ENCODE peak calls at places on chromosomes 3 and 15, in eight cellular contexts. K is HepG2, S is breast epithelium, J is IMR-90, N is thyroid gland, O is A549, R is body of pancreas, P is uterus. D is an unnamed sample.

GRCh38 chr3:191563722-191564121 is 102.8 kb downstream of the PYDC2 start:
- DNase-seq in K (no peak), S (no peak), J (no peak), N (no peak), O (no peak), R (no peak), P (no peak), D (no peak)

GRCh38 chr3:109831403-109831802 is 494.1 kb upstream of the DPPA4 start:
- DNase-seq in K (no peak), S (no peak), J (no peak), N (no peak), O (no peak), R (no peak), P (no peak), D (no peak)

GRCh38 chr3:12352253-12352652 is 63.4 kb downstream of the PPARG start:
- DNase-seq in K (no peak), S (no peak), J (no peak), N (no peak), O (no peak), R (no peak), P (no peak), D (no peak)

GRCh38 chr3:37996785-37997301 is 6.3 kb downstream of the VILL start:
- DNase-seq in K (peak), S (peak), J (peak), N (peak), O (peak), R (peak), P (peak), D (peak)

GRCh38 chr3:107392549-107393165 is 15.4 kb downstream of the CCDC54 start:
- DNase-seq in K (no peak), S (no peak), J (peak), N (no peak), O (no peak), R (no peak), P (no peak), D (no peak)

GRCh38 chr15:71238926-71239325 is 123.7 kb downstream of the THSD4 start:
- DNase-seq in K (no peak), S (no peak), J (peak), N (no peak), O (no peak), R (no peak), P (no peak), D (no peak)

GRCh38 chr3:159458010-159458409 is 530.6 kb upstream of the IL12A start:
- DNase-seq in K (no peak), S (no peak), J (peak), N (no peak), O (no peak), R (no peak), P (no peak), D (no peak)

GRCh38 chr15:63930034-63930433 is 96.3 kb upstream of the HERC1 start:
- DNase-seq in K (no peak), S (no peak), J (no peak), N (no peak), O (no peak), R (no peak), P (no peak), D (no peak)

GRCh38 chr15:39095218-39095879 is 485.5 kb upstream of the THBS1 start:
- DNase-seq in K (no peak), S (no peak), J (no peak), N (no peak), O (no peak), R (no peak), P (no peak), D (no peak)

GRCh38 chr15:65184305-65184943 is 718 bp downstream of the CLPX start:
- DNase-seq in K (peak), S (peak), J (peak), N (peak), O (peak), R (peak), P (peak), D (peak)

GRCh38 chr3:165206454-165207266 is 10.5 kb upstream of the SLITRK3 start:
- DNase-seq in K (peak), S (peak), J (peak), N (peak), O (peak), R (peak), P (peak), D (peak)

GRCh38 chr15:76153241-76154197 is 93.7 kb downstream of the TMEM266 start:
- DNase-seq in K (no peak), S (no peak), J (no peak), N (no peak), O (no peak), R (peak), P (no peak), D (no peak)

GRCh38 chr15:49622561-49622960 is 1.7 kb downstream of the DTWD1 start:
- DNase-seq in K (no peak), S (no peak), J (no peak), N (no peak), O (no peak), R (no peak), P (no peak), D (no peak)

GRCh38 chr3:105040026-105040622 is 326.6 kb upstream of the ALCAM start:
- DNase-seq in K (no peak), S (no peak), J (peak), N (no peak), O (no peak), R (no peak), P (no peak), D (no peak)

GRCh38 chr3:169448501-169448900 is 215.0 kb downstream of the MECOM start:
- DNase-seq in K (no peak), S (no peak), J (peak), N (no peak), O (no peak), R (no peak), P (no peak), D (no peak)

GRCh38 chr15:96428742-96429141 is 98.2 kb downstream of the NR2F2 start:
- DNase-seq in K (no peak), S (no peak), J (peak), N (no peak), O (no peak), R (no peak), P (peak), D (no peak)

GRCh38 chr15:64923546-64923945 is 11.8 kb downstream of the ANKDD1A start:
- DNase-seq in K (no peak), S (no peak), J (no peak), N (no peak), O (no peak), R (no peak), P (no peak), D (no peak)

GRCh38 chr3:170639003-170639402 is 53.1 kb upstream of the SLC7A14 start:
- DNase-seq in K (no peak), S (no peak), J (no peak), N (no peak), O (no peak), R (no peak), P (no peak), D (peak)

GRCh38 chr15:65423977-65424679 is 1.4 kb upstream of the IGDCC4 start:
- DNase-seq in K (no peak), S (no peak), J (peak), N (no peak), O (no peak), R (no peak), P (no peak), D (peak)

GRCh38 chr3:120355486-120355885 is 6.3 kb upstream of the LRRC58 start:
- DNase-seq in K (no peak), S (no peak), J (no peak), N (no peak), O (no peak), R (no peak), P (no peak), D (no peak)

GRCh38 chr3:166284994-166285393 is 447.8 kb upstream of the BCHE start:
- DNase-seq in K (no peak), S (no peak), J (peak), N (no peak), O (no peak), R (no peak), P (no peak), D (no peak)

GRCh38 chr15:38514601-38515000 is 50.0 kb downstream of the RASGRP1 start:
- DNase-seq in K (no peak), S (no peak), J (no peak), N (no peak), O (no peak), R (no peak), P (no peak), D (no peak)

GRCh38 chr3:63724987-63725386 is 72.5 kb downstream of the SNTN start:
- DNase-seq in K (no peak), S (no peak), J (peak), N (no peak), O (peak), R (peak), P (no peak), D (no peak)

GRCh38 chr3:46472736-46473135 is 8.0 kb upstream of the LTF start:
- DNase-seq in K (no peak), S (peak), J (no peak), N (no peak), O (no peak), R (no peak), P (no peak), D (no peak)

GRCh38 chr3:151792411-151792810 is 21.5 kb upstream of the AADAC start:
- DNase-seq in K (no peak), S (no peak), J (no peak), N (no peak), O (peak), R (no peak), P (no peak), D (no peak)

GRCh38 chr3:137764001-137764433 is at the start of gene SOX14:
- DNase-seq in K (peak), S (peak), J (no peak), N (no peak), O (no peak), R (peak), P (no peak), D (no peak)

GRCh38 chr3:194125474-194125873 is 10.5 kb upstream of the HES1 start:
- DNase-seq in K (no peak), S (no peak), J (no peak), N (no peak), O (no peak), R (no peak), P (no peak), D (no peak)

GRCh38 chr3:177201707-177202397 is 4.6 kb upstream of the TBL1XR1 start:
- DNase-seq in K (no peak), S (no peak), J (peak), N (no peak), O (no peak), R (no peak), P (no peak), D (no peak)

GRCh38 chr3:111608378-111608777 is 13.2 kb upstream of the ZBED2 start:
- DNase-seq in K (no peak), S (no peak), J (no peak), N (no peak), O (no peak), R (no peak), P (no peak), D (no peak)

GRCh38 chr3:52124766-52125165 is 29.5 kb downstream of the POC1A start:
- DNase-seq in K (no peak), S (no peak), J (no peak), N (no peak), O (no peak), R (no peak), P (no peak), D (no peak)

GRCh38 chr3:29683306-29683993 is 402.6 kb downstream of the RBMS3 start:
- DNase-seq in K (no peak), S (no peak), J (peak), N (no peak), O (peak), R (no peak), P (no peak), D (peak)

GRCh38 chr3:161559177-161559998 is 62.8 kb downstream of the OTOL1 start:
- DNase-seq in K (peak), S (no peak), J (peak), N (peak), O (peak), R (no peak), P (no peak), D (peak)

GRCh38 chr15:75149911-75150709 is 51.6 kb upstream of the C15orf39 start:
- DNase-seq in K (no peak), S (no peak), J (peak), N (no peak), O (no peak), R (no peak), P (no peak), D (peak)

GRCh38 chr15:75145027-75145841 is 56.4 kb upstream of the C15orf39 start:
- DNase-seq in K (peak), S (no peak), J (no peak), N (no peak), O (peak), R (no peak), P (no peak), D (peak)

GRCh38 chr15:75151214-75152128 is 50.2 kb upstream of the C15orf39 start:
- DNase-seq in K (no peak), S (no peak), J (no peak), N (no peak), O (no peak), R (no peak), P (no peak), D (peak)

GRCh38 chr15:75152382-75153079 is 49.2 kb upstream of the C15orf39 start:
- DNase-seq in K (no peak), S (no peak), J (no peak), N (no peak), O (no peak), R (no peak), P (no peak), D (no peak)

GRCh38 chr15:75148293-75148692 is 53.4 kb upstream of the C15orf39 start:
- DNase-seq in K (no peak), S (no peak), J (no peak), N (no peak), O (no peak), R (no peak), P (no peak), D (peak)
- TF ChIP-seq POLR2A in K (no peak), S (no peak), J (no peak), N (no peak), O (no peak), R (no peak), P (no peak), D (no peak)

GRCh38 chr3:48898383-48899234 is at the start of gene SLC25A20:
- DNase-seq in K (peak), S (peak), J (peak), N (peak), O (peak), R (peak), P (peak), D (peak)
- TF ChIP-seq POLR2A in K (no peak), S (no peak), J (no peak), N (peak), O (no peak), R (peak), P (peak), D (peak)

DNA sequence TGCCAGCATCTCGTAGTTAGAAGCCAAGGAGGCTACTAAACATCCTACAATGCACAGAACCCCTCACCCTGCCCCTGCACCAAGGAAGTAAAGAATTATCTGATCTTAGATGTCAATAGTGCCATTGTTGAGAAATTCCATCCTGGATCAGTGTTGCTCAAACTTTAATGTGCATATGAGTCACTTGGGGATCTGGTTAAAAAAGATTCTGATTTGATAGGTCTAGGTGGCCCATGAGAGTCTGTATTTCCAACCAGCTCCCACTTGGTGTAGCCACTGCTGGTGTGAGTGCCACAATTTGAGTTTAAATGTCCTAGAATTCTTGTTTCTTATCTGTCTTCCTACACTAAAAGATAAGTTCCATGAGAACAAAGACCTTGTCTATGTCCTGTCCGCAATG is 43.7 kb downstream of the TMEM45A start:
- DNase-seq in K (peak), S (no peak), J (no peak), N (no peak), O (no peak), R (no peak), P (no peak), D (no peak)
- TF ChIP-seq POLR2A in K (no peak), S (no peak), J (no peak), N (no peak), O (no peak), R (no peak), P (no peak), D (no peak)

DNA sequence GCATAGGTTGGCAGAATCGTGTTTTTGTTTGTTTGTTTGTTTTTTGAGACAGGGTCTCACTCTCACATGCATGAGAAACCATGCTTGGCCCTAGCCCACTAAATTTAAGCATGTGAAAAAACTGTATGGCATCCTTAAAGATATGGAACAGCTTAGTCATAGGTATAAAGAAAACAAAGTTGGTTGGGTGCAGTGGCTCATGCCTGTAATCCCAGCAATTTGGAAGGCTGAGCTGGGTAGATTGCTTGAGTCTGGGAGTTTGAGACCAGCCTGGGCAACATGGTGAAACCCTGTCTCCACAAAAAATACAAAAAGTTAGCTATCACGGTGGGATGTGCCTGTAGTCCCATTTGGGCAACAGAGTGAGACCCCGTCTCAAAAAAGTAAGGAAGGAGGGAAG is 25.2 kb downstream of the EXD1 start:
- DNase-seq in K (no peak), S (no peak), J (peak), N (no peak), O (no peak), R (no peak), P (no peak), D (no peak)
- TF ChIP-seq POLR2A in K (no peak), S (no peak), J (no peak), N (no peak), O (no peak), R (no peak), P (no peak), D (no peak)

DNA sequence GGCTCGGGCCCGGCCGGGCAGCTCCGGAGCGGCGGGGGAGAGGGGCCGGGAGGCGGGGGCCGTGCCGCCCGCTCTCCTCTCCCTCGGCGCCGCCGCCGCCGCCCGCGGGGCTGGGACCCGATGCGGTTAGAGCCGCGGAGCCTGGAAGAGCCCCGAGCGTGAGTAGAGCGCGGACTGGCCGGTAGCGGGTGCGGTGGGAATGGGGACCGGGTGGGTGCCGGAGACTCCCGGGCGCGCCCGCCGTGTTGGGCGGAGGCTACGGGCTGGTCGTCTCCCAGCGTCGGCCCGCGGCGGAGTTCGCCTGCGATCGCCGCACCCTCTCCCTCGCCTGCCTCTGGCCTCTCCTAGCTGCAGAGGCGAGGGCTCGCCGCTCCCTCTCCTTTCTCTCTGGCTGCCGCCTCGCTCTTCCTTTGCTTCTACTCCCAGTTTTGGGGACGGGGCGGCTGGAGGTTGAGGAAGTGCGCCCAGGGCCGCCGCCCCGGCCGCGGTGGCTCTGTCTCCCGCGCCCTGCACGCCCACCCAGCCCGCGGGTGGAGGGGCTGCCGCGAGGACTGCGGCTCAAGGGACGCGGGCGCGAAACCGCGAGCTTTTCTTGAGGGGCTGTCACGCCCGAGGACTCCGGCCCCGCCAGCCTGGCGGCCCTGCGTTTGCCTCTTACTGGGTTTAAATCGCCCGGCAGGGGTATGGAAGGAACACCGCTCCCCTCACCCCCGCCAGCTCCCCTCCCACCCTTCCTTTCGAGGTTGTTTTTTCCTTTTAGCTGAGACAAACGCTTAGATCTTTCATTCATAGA is 485 bp downstream of the PIK3CA start:
- DNase-seq in K (peak), S (peak), J (peak), N (peak), O (peak), R (peak), P (peak), D (peak)
- TF ChIP-seq POLR2A in K (no peak), S (no peak), J (no peak), N (no peak), O (no peak), R (peak), P (peak), D (peak)

GRCh38 chr3:134795776-134796312 is 784 bp downstream of the EPHB1 start:
- DNase-seq in K (no peak), S (no peak), J (peak), N (peak), O (no peak), R (no peak), P (no peak), D (no peak)

GRCh38 chr3:134794323-134794722 is 737 bp upstream of the EPHB1 start:
- DNase-seq in K (no peak), S (no peak), J (no peak), N (no peak), O (no peak), R (no peak), P (no peak), D (no peak)

GRCh38 chr3:134793562-134793961 is 1.5 kb upstream of the EPHB1 start:
- DNase-seq in K (no peak), S (no peak), J (no peak), N (no peak), O (no peak), R (no peak), P (no peak), D (no peak)

GRCh38 chr3:134796313-134797079 is 1.4 kb downstream of the EPHB1 start:
- DNase-seq in K (no peak), S (no peak), J (no peak), N (peak), O (no peak), R (no peak), P (no peak), D (no peak)

DNA sequence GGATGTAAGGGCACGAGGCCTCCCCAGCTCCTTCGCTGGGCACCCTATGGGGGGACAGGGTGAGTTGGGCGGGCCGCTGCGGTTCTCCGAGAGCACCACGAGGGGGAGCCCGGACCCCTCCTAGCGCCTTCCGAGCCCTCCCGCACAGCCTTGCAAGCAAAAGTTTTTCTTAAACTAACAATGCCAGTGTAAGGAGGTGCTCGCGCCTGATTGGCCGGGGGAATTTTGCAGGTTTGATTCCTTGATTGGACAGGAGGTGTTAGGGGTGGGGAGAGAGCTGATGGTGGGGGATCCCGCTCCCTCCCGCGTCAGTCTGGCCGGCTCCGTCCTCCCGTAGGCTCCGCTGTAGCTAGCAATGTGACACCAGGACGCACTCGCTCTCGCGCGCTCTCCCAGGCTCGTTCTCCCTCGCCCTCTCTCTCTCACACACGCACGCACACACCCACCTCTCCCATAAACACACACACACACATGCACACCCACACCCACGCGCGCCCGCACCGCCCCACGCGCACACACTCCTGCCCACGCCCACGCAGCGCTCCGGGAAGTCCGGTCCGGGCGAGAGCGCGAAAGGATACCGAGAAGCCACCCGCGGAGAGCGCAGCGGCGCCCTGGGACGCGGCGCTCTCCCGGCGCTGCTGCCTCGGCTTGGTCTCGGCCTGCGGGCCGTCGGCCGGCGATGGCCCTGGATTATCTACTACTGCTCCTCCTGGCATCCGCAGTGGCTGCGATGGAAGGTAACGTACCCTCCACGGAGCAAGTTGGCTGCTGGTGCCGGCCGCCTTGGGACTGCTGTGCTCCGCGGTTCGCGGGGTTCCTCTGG is at the start of gene EPHB1:
- DNase-seq in K (peak), S (peak), J (peak), N (peak), O (peak), R (peak), P (peak), D (peak)
- TF ChIP-seq POLR2A in K (no peak), S (peak), J (no peak), N (peak), O (no peak), R (no peak), P (peak), D (no peak)

D was measured in erythroblast.